ENCODE peak calls at places on chromosomes 3 and 15, in five cellular contexts. V is A549, I is endothelial cell, P is right atrium auricular region, G is progenitor cell of endocrine pancreas. H is an unnamed sample.

GRCh38 chr3:147423601-147424324 is 14.6 kb downstream of the ZIC1 start:
- DNase-seq in P (no peak), G (no peak), I (peak; percentile 16), V (no peak), H (no peak)

GRCh38 chr15:90955911-90956310 is 1.2 kb downstream of the RCCD1 start:
- DNase-seq in G (no peak), I (no peak), P (no peak), V (no peak), H (no peak)

GRCh38 chr3:136255672-136256406 is 5.7 kb downstream of the PCCB start:
- DNase-seq in G (no peak), V (no peak), I (no peak), P (no peak), H (no peak)

GRCh38 chr3:184583345-184584000 is 21.9 kb downstream of the EPHB3 start:
- DNase-seq in I (peak; percentile 35), G (no peak), V (no peak), P (no peak), H (no peak)

GRCh38 chr15:91887921-91888373 is 34.4 kb downstream of the SLCO3A1 start:
- DNase-seq in P (no peak), V (no peak), G (no peak), I (no peak), H (no peak)

GRCh38 chr3:11186771-11187170 is 32.5 kb downstream of the HRH1 start:
- DNase-seq in I (no peak), P (no peak), G (no peak), V (no peak), H (no peak)

GRCh38 chr3:14377838-14378169 is 24.6 kb upstream of the SLC6A6 start:
- DNase-seq in P (no peak), I (no peak), V (no peak), G (no peak), H (peak; percentile 53)

GRCh38 chr3:110077093-110077492 is 739.7 kb upstream of the DPPA4 start:
- DNase-seq in P (no peak), V (no peak), I (no peak), G (no peak), H (no peak)

GRCh38 chr3:189721873-189722665 is 90.9 kb downstream of the TP63 start:
- DNase-seq in G (no peak), V (no peak), P (no peak), I (no peak), H (no peak)

GRCh38 chr3:77467702-77468407 is 428.0 kb downstream of the ROBO2 start:
- DNase-seq in V (no peak), I (no peak), G (no peak), P (no peak), H (no peak)

GRCh38 chr3:64995857-64996564 is 308.2 kb upstream of the ADAMTS9 start:
- DNase-seq in G (no peak), P (no peak), V (no peak), I (peak; percentile 19), H (no peak)

GRCh38 chr15:27866505-27867165 is 232.5 kb downstream of the OCA2 start:
- DNase-seq in G (no peak), I (no peak), P (no peak), V (no peak), H (no peak)

GRCh38 chr3:170003881-170004356 is 33.9 kb upstream of the GPR160 start:
- DNase-seq in I (no peak), G (no peak), V (no peak), P (no peak), H (no peak)

GRCh38 chr15:28873585-28874139 is 12.1 kb upstream of the APBA2 start:
- DNase-seq in P (no peak), I (no peak), V (no peak), G (no peak), H (no peak)

GRCh38 chr3:128369881-128370642 is 96.6 kb downstream of the DNAJB8 start:
- DNase-seq in G (no peak), I (no peak), V (no peak), P (no peak), H (no peak)

GRCh38 chr3:140363801-140364200 is 314.1 kb upstream of the TRIM42 start:
- DNase-seq in G (no peak), I (no peak), V (no peak), P (no peak), H (peak; percentile 20)

GRCh38 chr3:55445551-55445950 is 41.6 kb downstream of the WNT5A start:
- DNase-seq in I (no peak), P (no peak), V (no peak), G (no peak), H (no peak)

GRCh38 chr3:189756651-189757078 is 125.5 kb downstream of the TP63 start:
- DNase-seq in G (no peak), V (no peak), P (no peak), I (no peak), H (no peak)

DNA sequence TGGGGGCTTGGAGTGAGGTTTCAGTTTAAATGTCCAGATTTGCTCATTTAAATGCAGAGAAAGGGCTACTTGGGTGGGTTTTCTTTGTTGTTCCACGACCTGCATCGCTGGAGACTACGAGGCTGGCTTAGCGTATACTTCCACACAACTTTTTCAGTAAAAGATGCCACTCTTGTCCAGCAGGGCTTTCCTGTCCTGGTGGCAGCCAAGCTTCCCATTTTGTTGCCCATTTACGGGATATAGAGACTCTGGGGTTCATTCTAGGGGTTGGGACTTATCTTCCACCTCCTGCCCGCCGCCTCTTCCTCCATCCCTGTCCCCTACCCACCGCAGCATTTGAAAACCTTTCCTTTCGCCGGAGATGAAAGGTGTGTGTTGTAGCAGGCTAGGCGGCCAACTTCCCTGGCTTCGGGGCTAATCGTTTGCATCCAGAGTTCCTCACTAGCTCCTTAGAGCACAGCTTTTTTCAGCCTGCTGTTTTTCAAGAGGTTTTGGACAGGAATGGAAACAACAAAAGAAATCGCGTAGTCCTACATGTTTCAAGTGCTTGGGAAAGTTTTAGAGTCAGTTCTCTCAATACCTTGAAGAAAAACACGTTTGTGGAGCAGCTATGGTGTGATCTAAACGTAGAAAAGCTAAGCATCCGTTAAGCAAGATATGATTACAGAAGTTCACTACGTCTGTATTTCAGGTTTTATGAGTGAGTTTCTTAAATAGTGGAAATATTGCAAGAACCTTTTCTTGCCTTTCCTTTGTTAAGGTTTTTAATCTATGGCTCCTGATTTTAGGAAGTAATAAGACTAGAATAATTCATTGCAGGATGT is 843 bp downstream of the CHRNA5 start:
- DNase-seq in I (no peak), V (peak; percentile 76), P (no peak), G (no peak), H (no peak)
- TF ChIP-seq CTCF in I (no peak), V (peak; percentile 7), P (no peak), G (peak; percentile 32), H (no peak)

GRCh38 chr3:107560166-107560565 is 37.4 kb downstream of the BBX start:
- DNase-seq in I (no peak), G (no peak), P (no peak), V (no peak), H (no peak)

GRCh38 chr3:107561980-107562379 is 39.2 kb downstream of the BBX start:
- DNase-seq in P (no peak), G (no peak), I (no peak), V (no peak), H (no peak)

GRCh38 chr3:107557743-107558142 is 35.0 kb downstream of the BBX start:
- DNase-seq in V (no peak), P (no peak), G (no peak), I (no peak), H (no peak)

DNA sequence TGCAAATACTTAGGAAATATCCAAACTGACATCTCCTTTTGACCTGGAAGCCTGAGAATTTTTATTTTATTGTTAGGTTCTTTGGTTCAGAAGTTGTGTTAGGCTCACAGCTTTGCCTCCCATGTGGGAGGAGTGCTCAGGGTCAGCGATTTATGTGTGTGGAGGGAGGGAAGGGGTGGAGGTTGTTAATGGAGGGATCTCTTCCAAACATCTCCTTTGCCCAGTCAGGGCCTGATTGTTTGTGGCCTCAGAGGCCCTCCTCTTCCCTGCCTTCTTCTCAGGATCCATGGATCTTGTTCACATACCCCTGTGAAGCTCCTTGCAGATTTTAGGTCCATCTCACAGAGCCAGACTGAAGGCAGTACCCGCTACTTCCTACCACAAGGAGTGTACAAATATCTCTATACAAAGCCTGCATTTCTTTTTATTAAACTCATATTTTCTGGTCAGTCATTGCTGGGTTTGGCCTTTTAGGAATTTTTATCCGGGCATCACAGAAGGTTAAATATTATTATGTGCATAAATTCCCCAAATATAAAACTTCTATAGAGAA is 40.3 kb downstream of the BBX start:
- DNase-seq in G (no peak), P (no peak), V (no peak), I (no peak), H (no peak)
- TF ChIP-seq CTCF in G (peak; percentile 5), P (no peak), V (no peak), I (no peak), H (no peak)

DNA sequence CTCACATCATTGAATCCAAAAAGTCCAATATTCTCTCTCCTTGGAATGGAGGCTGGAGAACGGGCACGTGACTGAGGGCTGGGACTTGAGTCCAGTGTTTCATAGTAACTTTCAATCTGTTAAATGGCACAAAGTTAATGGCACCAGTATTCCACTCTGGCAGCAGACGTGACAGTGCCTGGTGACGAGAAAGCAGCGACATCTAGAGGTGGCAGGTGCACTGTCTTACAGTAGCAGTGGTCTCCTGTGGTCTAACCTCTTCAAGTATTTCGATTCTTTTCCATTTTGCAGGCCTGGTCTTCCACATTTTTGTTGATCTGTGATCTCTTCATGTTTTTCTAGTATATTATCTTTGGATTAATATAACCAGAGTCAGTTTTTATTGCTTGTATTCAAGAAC is 107.1 kb downstream of the OXSM start:
- DNase-seq in P (no peak), G (no peak), V (peak; percentile 21), I (peak; percentile 51), H (no peak)
- TF ChIP-seq CTCF in P (no peak), G (peak; percentile 59), V (peak; percentile 49), I (peak; percentile 45), H (no peak)

GRCh38 chr3:49813497-49814174 is at the start of gene UBA7:
- DNase-seq in P (peak; percentile 65), V (no peak), I (no peak), G (no peak), H (peak; percentile 29)
- TF ChIP-seq CTCF in P (no peak), V (no peak), I (no peak), G (no peak), H (no peak)

GRCh38 chr15:98177950-98178848 is 217.7 kb downstream of the ARRDC4 start:
- DNase-seq in P (no peak), V (peak; percentile 48), I (peak; percentile 65), G (peak; percentile 33), H (peak; percentile 22)
- TF ChIP-seq CTCF in P (peak; percentile 35), V (peak; percentile 61), I (peak; percentile 59), G (peak; percentile 81), H (peak; percentile 93)

GRCh38 chr15:25690673-25691543 is 172.2 kb downstream of the ATP10A start:
- DNase-seq in I (no peak), G (no peak), P (no peak), V (no peak), H (no peak)

GRCh38 chr15:25689592-25689991 is 173.5 kb downstream of the ATP10A start:
- DNase-seq in I (no peak), G (no peak), P (no peak), V (no peak), H (no peak)

GRCh38 chr15:25694238-25694584 is 168.9 kb downstream of the ATP10A start:
- DNase-seq in V (no peak), G (no peak), I (no peak), P (no peak), H (no peak)

GRCh38 chr15:25693321-25694237 is 169.5 kb downstream of the ATP10A start:
- DNase-seq in G (peak; percentile 29), V (no peak), P (no peak), I (peak; percentile 75), H (no peak)

GRCh38 chr15:25691544-25692430 is 171.3 kb downstream of the ATP10A start:
- DNase-seq in G (no peak), P (no peak), I (no peak), V (no peak), H (no peak)
- TF ChIP-seq CTCF in G (peak; percentile 50), P (no peak), I (no peak), V (no peak), H (no peak)

GRCh38 chr15:65981837-65982696 is 112.8 kb downstream of the RAB11A start:
- DNase-seq in P (no peak), G (peak; percentile 52), V (peak; percentile 70), I (peak; percentile 52), H (no peak)
- TF ChIP-seq CTCF in P (no peak), G (peak; percentile 57), V (peak; percentile 24), I (peak; percentile 27), H (peak; percentile 14)

H was measured in natural killer cell.